ENCODE peak calls at places on chromosomes 4 and X, in four cellular contexts. Z is A549, P is breast epithelium, X is left ventricle myocardium inferior. C is an unnamed sample.

GRCh38 chr4:126526335-126526734 is 1106.4 kb upstream of the INTU start:
- DNase-seq in P (no peak), Z (no peak), X (no peak), C (no peak)

GRCh38 chr4:123484291-123484926 is 87.8 kb downstream of the SPRY1 start:
- DNase-seq in Z (no peak), X (no peak), P (no peak), C (no peak)

GRCh38 chr4:155734065-155734464 is 24.8 kb upstream of the GUCY1B1 start:
- DNase-seq in Z (no peak), X (no peak), P (no peak), C (no peak)

GRCh38 chr4:17786567-17786966 is 5.1 kb upstream of the FAM184B start:
- DNase-seq in Z (no peak), X (no peak), P (no peak), C (no peak)

GRCh38 chrX:133297284-133297683 is 79.1 kb upstream of the TFDP3 start:
- DNase-seq in Z (no peak), X (no peak), P (no peak), C (no peak)

GRCh38 chrX:49277520-49277799 is 7.9 kb downstream of the PPP1R3F start:
- DNase-seq in X (no peak), P (no peak), Z (no peak), C (no peak)

GRCh38 chr4:26110493-26110892 is 196.5 kb downstream of the SMIM20 start:
- DNase-seq in P (no peak), Z (no peak), X (no peak), C (no peak)

GRCh38 chr4:78610546-78611214 is 59.1 kb downstream of the ANXA3 start:
- DNase-seq in Z (no peak), P (no peak), X (no peak), C (no peak)

GRCh38 chr4:100317032-100317864 is 127.0 kb upstream of the DDIT4L start:
- DNase-seq in Z (no peak), X (no peak), P (no peak), C (no peak)

GRCh38 chr4:125750827-125751466 is 436.2 kb downstream of the FAT4 start:
- DNase-seq in X (no peak), Z (peak; percentile 68), P (no peak), C (no peak)

GRCh38 chrX:15146515-15146914 is 123.4 kb downstream of the ASB9 start:
- DNase-seq in P (no peak), Z (peak; percentile 2), X (no peak), C (peak; percentile 47)

GRCh38 chrX:100829730-100830129 is 9.5 kb downstream of the CSTF2 start:
- DNase-seq in P (no peak), X (no peak), Z (no peak), C (no peak)

GRCh38 chrX:66015906-66016689 is 23.8 kb downstream of the VSIG4 start:
- DNase-seq in Z (no peak), X (no peak), P (no peak), C (no peak)

GRCh38 chrX:66016905-66017658 is 22.8 kb downstream of the VSIG4 start:
- DNase-seq in X (no peak), P (no peak), Z (no peak), C (no peak)

GRCh38 chrX:66014560-66014959 is 25.3 kb downstream of the VSIG4 start:
- DNase-seq in X (no peak), P (no peak), Z (no peak), C (no peak)

GRCh38 chrX:66014084-66014483 is 25.8 kb downstream of the VSIG4 start:
- DNase-seq in P (no peak), Z (no peak), X (no peak), C (no peak)

DNA sequence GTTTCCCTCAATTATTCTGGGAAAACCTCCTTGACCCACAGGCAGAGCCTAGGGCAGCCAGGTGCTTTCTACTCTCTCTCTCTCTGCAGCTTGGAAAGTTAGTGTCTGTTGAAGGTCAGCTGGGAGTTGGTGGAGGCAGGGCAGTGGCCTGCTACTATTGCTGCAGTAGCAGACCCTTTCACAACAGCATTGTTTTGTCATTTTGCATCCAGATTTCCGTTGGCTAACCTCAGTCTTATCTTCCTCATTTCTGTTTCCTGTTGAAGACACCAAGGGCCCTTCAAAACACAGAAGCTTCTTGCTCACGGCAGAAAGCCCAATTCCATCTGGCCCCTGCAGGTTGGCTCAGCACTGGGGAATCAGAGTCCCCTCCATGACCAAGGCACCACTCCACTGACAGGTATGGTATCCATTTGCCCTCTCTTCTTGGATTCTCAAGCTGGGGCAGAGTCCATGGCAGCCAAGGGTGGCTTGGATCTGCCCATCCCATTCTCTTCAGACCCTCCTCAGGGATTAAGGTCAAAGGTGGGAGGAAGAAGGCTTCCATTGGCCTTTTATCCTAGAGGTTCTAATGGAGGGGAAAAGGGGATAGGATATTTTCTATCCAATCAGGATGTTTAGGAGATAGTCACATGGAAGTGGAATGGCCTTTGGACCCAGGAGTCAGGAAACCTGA is 24.6 kb downstream of the VSIG4 start:
- DNase-seq in X (peak; percentile 18), Z (no peak), P (no peak), C (no peak)
- H3K9me3 ChIP-seq in X (no peaks in the 10 kb centered on the region), Z (no peaks in the 10 kb centered on the region), P (no peaks in the 10 kb centered on the region), C (no peaks in the 10 kb centered on the region)

GRCh38 chr4:165345663-165346417 is 18.4 kb downstream of the MSMO1 start:
- DNase-seq in P (no peak), X (no peak), Z (no peak), C (no peak)
- H3K9me3 ChIP-seq in P (no peaks in the 10 kb centered on the region), X (no peaks in the 10 kb centered on the region), Z (no peaks in the 10 kb centered on the region), C (no peaks in the 10 kb centered on the region)

DNA sequence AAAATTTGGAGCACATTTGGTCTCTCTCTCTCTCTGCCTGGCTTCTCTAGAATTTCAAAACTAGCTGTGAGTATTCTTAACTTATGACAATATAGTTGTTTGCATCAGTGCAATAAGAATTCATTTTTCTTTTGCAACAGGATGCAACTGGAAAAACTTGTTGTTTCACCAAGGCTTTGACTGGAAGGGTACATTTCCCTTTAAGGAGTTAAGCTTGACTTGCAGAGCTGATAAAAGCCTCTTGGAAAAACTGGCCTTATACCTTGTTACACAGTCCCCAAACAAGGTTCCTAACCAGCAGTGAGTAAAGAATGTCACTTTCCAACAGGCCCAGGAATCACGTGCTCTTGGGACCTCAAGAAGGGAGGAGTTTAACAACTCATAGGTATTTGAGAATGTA is 25.9 kb upstream of the ZNF718 start:
- DNase-seq in P (no peak), Z (no peak), X (no peak), C (no peak)
- H3K9me3 ChIP-seq in P (peaks cover 97% of the 10 kb centered on the region), Z (peaks cover 29% of the 10 kb centered on the region), X (peaks cover 100% of the 10 kb centered on the region), C (peaks cover 8% of the 10 kb centered on the region)

DNA sequence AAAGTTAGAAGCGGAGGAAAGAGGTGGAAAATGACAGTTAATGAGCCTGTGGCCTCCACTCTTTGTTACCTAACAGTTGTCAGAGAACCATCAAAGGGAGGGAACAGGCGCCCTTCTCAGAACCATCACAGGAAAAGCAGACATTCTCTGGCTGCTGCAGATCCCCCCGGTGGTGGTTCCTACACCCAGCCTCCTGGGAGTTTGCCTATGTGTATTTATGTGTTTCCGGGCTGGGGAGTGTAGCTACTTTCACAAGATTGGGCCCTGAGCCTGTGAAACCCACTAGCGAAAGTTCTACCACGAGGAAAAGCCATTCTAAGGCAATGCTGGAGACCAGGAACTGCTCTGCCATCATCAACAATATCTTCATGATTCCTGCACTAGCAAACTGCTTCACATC is 52.7 kb upstream of the BCOR start:
- DNase-seq in X (no peak), Z (no peak), P (no peak), C (no peak)
- H3K9me3 ChIP-seq in X (no peaks in the 10 kb centered on the region), Z (no peaks in the 10 kb centered on the region), P (no peaks in the 10 kb centered on the region), C (no peaks in the 10 kb centered on the region)

GRCh38 chrX:146208821-146209220 is 391.2 kb downstream of the SLITRK2 start:
- DNase-seq in Z (no peak), P (no peak), X (no peak), C (no peak)
- H3K9me3 ChIP-seq in Z (no peaks in the 10 kb centered on the region), P (no peaks in the 10 kb centered on the region), X (no peaks in the 10 kb centered on the region), C (no peaks in the 10 kb centered on the region)

GRCh38 chrX:136190038-136190437 is 42.7 kb downstream of the FHL1 start:
- DNase-seq in X (no peak), Z (no peak), P (no peak), C (no peak)
- H3K9me3 ChIP-seq in X (no peaks in the 10 kb centered on the region), Z (no peaks in the 10 kb centered on the region), P (no peaks in the 10 kb centered on the region), C (no peaks in the 10 kb centered on the region)

GRCh38 chr4:19879330-19879729 is 372.4 kb upstream of the SLIT2 start:
- DNase-seq in X (no peak), P (no peak), Z (no peak), C (no peak)
- H3K9me3 ChIP-seq in X (no peaks in the 10 kb centered on the region), P (no peaks in the 10 kb centered on the region), Z (no peaks in the 10 kb centered on the region), C (no peaks in the 10 kb centered on the region)

GRCh38 chrX:65072590-65072989 is 96.3 kb upstream of the ZC4H2 start:
- DNase-seq in Z (no peak), X (no peak), P (no peak), C (no peak)
- H3K9me3 ChIP-seq in Z (no peaks in the 10 kb centered on the region), X (peaks cover 27% of the 10 kb centered on the region), P (peaks cover 39% of the 10 kb centered on the region), C (no peaks in the 10 kb centered on the region)